ENCODE peak calls at places on chromosome 15, in nine cellular contexts. V, S, C, H, T, W, P, R and Z are unnamed samples.
A peak's percentile ranks its signal among the peaks of the same experiment; 100 is the strongest.

GRCh38 chr15:80660114-80660513 is 35.0 kb upstream of the ABHD17C start:
- DNase-seq in V (peak; percentile 39), S (no peak), C (peak; percentile 21), H (peak; percentile 41), T (no peak), W (peak; percentile 51), P (no peak), R (no peak), Z (no peak)

GRCh38 chr15:73899197-73900128 is 26.1 kb downstream of the TBC1D21 start:
- DNase-seq in V (no peak), S (no peak), C (no peak), H (peak; percentile 16), T (no peak), W (no peak), P (no peak), R (no peak), Z (no peak)

GRCh38 chr15:41511331-41512077 is 2.1 kb downstream of the LTK start:
- DNase-seq in V (peak; percentile 60), S (no peak), C (no peak), H (no peak), T (no peak), W (peak; percentile 60), P (no peak), R (no peak), Z (no peak)

GRCh38 chr15:22265056-22265945 is 185.0 kb downstream of the OR4M2 start:
- DNase-seq in V (no peak), S (no peak), C (no peak), H (no peak), T (no peak), W (no peak), P (no peak), R (no peak), Z (no peak)

GRCh38 chr15:59294574-59294960 is 78.1 kb downstream of the MYO1E start:
- DNase-seq in V (no peak), S (no peak), C (no peak), H (no peak), T (no peak), W (no peak), P (no peak), R (no peak), Z (no peak)

GRCh38 chr15:55774113-55774970 is 31.4 kb upstream of the PRTG start:
- DNase-seq in V (peak; percentile 29), S (peak; percentile 9), C (peak; percentile 31), H (peak; percentile 10), T (no peak), W (peak; percentile 38), P (peak; percentile 69), R (no peak), Z (no peak)

GRCh38 chr15:73982251-73982962 is 9.7 kb downstream of the STOML1 start:
- DNase-seq in V (peak; percentile 72), S (peak; percentile 86), C (no peak), H (peak; percentile 91), T (no peak), W (peak; percentile 75), P (no peak), R (peak; percentile 48), Z (peak; percentile 85)

GRCh38 chr15:57772223-57772957 is 65.9 kb downstream of the POLR2M start:
- DNase-seq in V (no peak), S (no peak), C (no peak), H (peak; percentile 17), T (no peak), W (no peak), P (no peak), R (no peak), Z (no peak)

GRCh38 chr15:98452238-98452637 is 196.1 kb upstream of the IGF1R start:
- DNase-seq in V (no peak), S (no peak), C (no peak), H (no peak), T (no peak), W (no peak), P (no peak), R (no peak), Z (no peak)

GRCh38 chr15:41849204-41849603 is 10.6 kb downstream of the PLA2G4B start:
- DNase-seq in V (no peak), S (no peak), C (no peak), H (no peak), T (no peak), W (no peak), P (no peak), R (no peak), Z (no peak)

GRCh38 chr15:71678191-71678590 is 132.2 kb upstream of the NR2E3 start:
- DNase-seq in V (no peak), S (no peak), C (no peak), H (no peak), T (no peak), W (no peak), P (no peak), R (no peak), Z (no peak)

GRCh38 chr15:60795889-60796288 is 316.9 kb upstream of the ICE2 start:
- DNase-seq in V (no peak), S (no peak), C (no peak), H (no peak), T (no peak), W (no peak), P (no peak), R (no peak), Z (no peak)

GRCh38 chr15:67242665-67243064 is 11.8 kb downstream of the AAGAB start:
- DNase-seq in V (no peak), S (no peak), C (no peak), H (no peak), T (no peak), W (no peak), P (no peak), R (no peak), Z (no peak)

GRCh38 chr15:66229790-66230460 is 23.6 kb downstream of the MEGF11 start:
- DNase-seq in V (no peak), S (no peak), C (no peak), H (no peak), T (no peak), W (no peak), P (no peak), R (no peak), Z (no peak)

GRCh38 chr15:95929232-95929846 is 401.2 kb upstream of the NR2F2 start:
- DNase-seq in V (no peak), S (no peak), C (no peak), H (peak; percentile 38), T (no peak), W (no peak), P (peak; percentile 96), R (no peak), Z (no peak)

GRCh38 chr15:27454281-27455060 is 483.5 kb downstream of the GABRG3 start:
- DNase-seq in V (no peak), S (no peak), C (no peak), H (peak; percentile 54), T (no peak), W (no peak), P (peak; percentile 79), R (no peak), Z (no peak)
- TF ChIP-seq POLR2A in V (no peak), S (no peak), C (no peak), H (no peak), T (no peak), W (no peak), P (no peak), R (no peak), Z (no peak)

DNA sequence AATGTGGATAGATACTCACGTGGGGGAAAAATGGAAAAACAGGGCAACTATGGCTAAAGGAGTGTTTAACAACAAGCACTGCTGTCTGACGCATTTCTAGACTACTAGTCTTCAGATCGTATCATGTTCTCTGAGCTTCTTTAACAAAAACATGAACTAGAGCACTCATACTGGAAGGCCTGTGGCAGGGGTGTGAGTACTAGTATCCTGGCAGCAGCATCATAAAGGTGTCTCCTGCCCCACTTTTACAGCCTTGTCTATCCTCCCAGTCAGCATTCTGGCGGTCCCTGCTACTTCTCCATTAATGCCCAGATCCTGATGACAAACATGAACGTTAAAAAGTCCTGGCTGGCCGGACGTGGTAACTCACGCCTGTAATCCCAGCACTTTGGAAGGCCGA is 4.0 kb downstream of the FMN1 start:
- DNase-seq in V (no peak), S (no peak), C (no peak), H (no peak), T (no peak), W (no peak), P (no peak), R (no peak), Z (no peak)
- H3K27ac ChIP-seq in V (no peak overlapping the region), S (no peak overlapping the region), C (no peak overlapping the region), H (no peak overlapping the region), T (no peak overlapping the region), W (no peak overlapping the region), P (no peak overlapping the region), R (no peak overlapping the region), Z (no peak overlapping the region)

GRCh38 chr15:40105517-40106202 is 3.0 kb downstream of the BMF start:
- DNase-seq in V (no peak), S (no peak), C (no peak), H (no peak), T (no peak), W (no peak), P (no peak), R (no peak), Z (peak; percentile 25)
- H3K4me3 ChIP-seq in V (peak overlapping the region; percentile 10), S (no peak overlapping the region), C (no peak overlapping the region), H (no peak overlapping the region), T (no peak overlapping the region), W (no peak overlapping the region), P (no peak overlapping the region), R (no peak overlapping the region), Z (no peak overlapping the region)

GRCh38 chr15:77418341-77419049 is 1.4 kb downstream of the PEAK1 start:
- DNase-seq in V (no peak), S (no peak), C (no peak), H (peak; percentile 49), T (no peak), W (no peak), P (no peak), R (no peak), Z (no peak)

GRCh38 chr15:77419836-77420609 is at the start of gene PEAK1:
- DNase-seq in V (peak; percentile 100), S (peak; percentile 100), C (peak; percentile 99), H (peak; percentile 98), T (peak; percentile 93), W (peak; percentile 100), P (peak; percentile 99), R (peak; percentile 99), Z (peak; percentile 100)

GRCh38 chr15:77419050-77419835 is 661 bp downstream of the PEAK1 start:
- DNase-seq in V (peak; percentile 27), S (peak; percentile 59), C (peak; percentile 37), H (peak; percentile 53), T (no peak), W (peak; percentile 39), P (peak; percentile 63), R (peak; percentile 7), Z (peak; percentile 42)

GRCh38 chr15:77421370-77421700 is 647 bp downstream of the HMG20A start:
- DNase-seq in V (no peak), S (no peak), C (no peak), H (peak; percentile 3), T (no peak), W (peak; percentile 24), P (peak; percentile 34), R (no peak), Z (no peak)

DNA sequence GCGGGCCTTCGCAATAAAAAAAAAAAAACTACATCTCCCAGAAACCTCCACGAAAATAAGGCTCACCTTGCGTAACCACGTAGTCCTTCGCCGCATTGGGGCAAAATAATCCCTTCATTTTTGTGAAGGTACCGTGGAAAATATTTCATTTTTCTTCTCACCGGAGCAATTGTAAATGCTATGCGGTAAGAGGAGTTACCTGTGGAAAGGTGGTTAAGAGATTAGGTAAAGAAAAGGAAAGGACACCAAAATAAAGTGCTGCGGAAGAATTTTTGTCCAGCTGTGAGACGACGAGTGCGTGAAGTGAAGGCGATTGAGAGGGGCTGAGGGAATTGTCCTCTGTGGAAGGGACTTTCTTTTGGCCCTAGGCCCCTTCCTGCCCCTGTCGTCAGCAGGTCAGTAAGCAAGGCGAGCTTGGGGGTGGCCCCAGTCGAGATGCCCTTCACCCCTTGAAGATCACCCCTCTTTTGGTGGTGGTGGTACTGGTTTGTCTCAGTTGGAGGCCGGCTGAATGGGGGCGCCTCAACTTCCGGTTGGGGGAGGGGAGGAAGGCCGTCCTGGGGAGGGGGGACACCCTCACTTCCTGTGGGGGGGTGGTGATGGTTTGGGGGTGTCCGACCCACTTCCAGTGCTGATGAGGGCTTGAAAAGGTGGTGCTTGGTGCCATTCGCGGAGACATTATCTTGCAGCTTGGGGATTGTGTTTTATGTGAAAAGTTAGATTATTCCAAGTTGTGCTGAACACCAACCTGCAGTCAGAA is at the start of gene HMG20A:
- DNase-seq in V (peak; percentile 45), S (peak; percentile 68), C (peak; percentile 52), H (peak; percentile 87), T (peak; percentile 4), W (peak; percentile 50), P (peak; percentile 84), R (peak; percentile 32), Z (peak; percentile 72)
- TF ChIP-seq POLR2A in V (no peak), S (no peak), C (peak; percentile 78), H (peak; percentile 54), T (no peak), W (peak; percentile 63), P (peak; percentile 93), R (peak; percentile 26), Z (peak; percentile 41)